ENCODE peak calls at places on chromosomes 1 and 21, in four cellular contexts. One of them, this sample, is unnamed.

GRCh38 chr1:101219919-101220695 is 16.7 kb upstream of the S1PR1 start:
- DNase-seq in lung: no peak
- DNase-seq in GM13976: peak
- DNase-seq in mucosa of descending colon: no peak
- DNase-seq in this sample: no peak

GRCh38 chr1:198530964-198531363 is 9.5 kb downstream of the ATP6V1G3 start:
- DNase-seq in lung: no peak
- DNase-seq in mucosa of descending colon: no peak
- DNase-seq in GM13976: no peak
- DNase-seq in this sample: no peak

GRCh38 chr1:157577420-157577819 is 20.5 kb downstream of the FCRL4 start:
- DNase-seq in mucosa of descending colon: no peak
- DNase-seq in GM13976: no peak
- DNase-seq in lung: no peak
- DNase-seq in this sample: no peak

GRCh38 chr1:205528446-205528886 is 24.0 kb downstream of the CDK18 start:
- DNase-seq in mucosa of descending colon: no peak
- DNase-seq in GM13976: no peak
- DNase-seq in lung: no peak
- DNase-seq in this sample: no peak

GRCh38 chr1:38018864-38019343 is 6.4 kb downstream of the UTP11 start:
- DNase-seq in lung: no peak
- DNase-seq in mucosa of descending colon: no peak
- DNase-seq in GM13976: peak
- DNase-seq in this sample: no peak

GRCh38 chr1:35505911-35506798 is 51.0 kb downstream of the KIAA0319L start:
- DNase-seq in GM13976: peak
- DNase-seq in lung: no peak
- DNase-seq in mucosa of descending colon: peak
- DNase-seq in this sample: peak

GRCh38 chr1:53561488-53562115 is 102.4 kb downstream of the DMRTB1 start:
- DNase-seq in GM13976: no peak
- DNase-seq in mucosa of descending colon: no peak
- DNase-seq in lung: no peak
- DNase-seq in this sample: no peak

GRCh38 chr21:43290529-43291346 is 121.9 kb downstream of the CRYAA start:
- DNase-seq in mucosa of descending colon: no peak
- DNase-seq in GM13976: peak
- DNase-seq in lung: no peak
- DNase-seq in this sample: no peak

GRCh38 chr1:65527672-65528071 is 107.2 kb downstream of the LEPR start:
- DNase-seq in lung: no peak
- DNase-seq in mucosa of descending colon: no peak
- DNase-seq in GM13976: no peak
- DNase-seq in this sample: no peak

GRCh38 chr1:117902944-117903343 is 26.5 kb downstream of the GDAP2 start:
- DNase-seq in lung: no peak
- DNase-seq in GM13976: no peak
- DNase-seq in mucosa of descending colon: no peak
- DNase-seq in this sample: no peak

GRCh38 chr1:20601123-20601825 is 12.4 kb downstream of the CDA start:
- DNase-seq in lung: no peak
- DNase-seq in mucosa of descending colon: no peak
- DNase-seq in GM13976: no peak
- DNase-seq in this sample: no peak

GRCh38 chr1:35452086-35452485 is 105.1 kb downstream of the KIAA0319L start:
- DNase-seq in mucosa of descending colon: no peak
- DNase-seq in lung: peak
- DNase-seq in GM13976: no peak
- DNase-seq in this sample: no peak

GRCh38 chr1:230231739-230232075 is 164.7 kb downstream of the GALNT2 start:
- DNase-seq in lung: peak
- DNase-seq in mucosa of descending colon: peak
- DNase-seq in GM13976: no peak
- DNase-seq in this sample: peak

GRCh38 chr1:201845331-201846083 is 16.6 kb downstream of the IPO9 start:
- DNase-seq in lung: no peak
- DNase-seq in GM13976: no peak
- DNase-seq in mucosa of descending colon: no peak
- DNase-seq in this sample: no peak

GRCh38 chr21:42433946-42434551 is 30.3 kb downstream of the UBASH3A start:
- DNase-seq in mucosa of descending colon: no peak
- DNase-seq in lung: no peak
- DNase-seq in GM13976: no peak
- DNase-seq in this sample: no peak

GRCh38 chr1:199243423-199244061 is 604.7 kb downstream of the PTPRC start:
- DNase-seq in lung: peak
- DNase-seq in GM13976: peak
- DNase-seq in mucosa of descending colon: peak
- DNase-seq in this sample: peak

GRCh38 chr1:11640101-11640500 is 14.1 kb downstream of the FBXO2 start:
- DNase-seq in mucosa of descending colon: no peak
- DNase-seq in GM13976: no peak
- DNase-seq in lung: no peak
- DNase-seq in this sample: no peak

GRCh38 chr1:34362949-34363348 is 186.2 kb downstream of the C1orf94 start:
- DNase-seq in lung: peak
- DNase-seq in mucosa of descending colon: no peak
- DNase-seq in GM13976: no peak
- DNase-seq in this sample: no peak

GRCh38 chr1:179217943-179218507 is 11.5 kb downstream of the ABL2 start:
- DNase-seq in lung: no peak
- DNase-seq in GM13976: no peak
- DNase-seq in mucosa of descending colon: no peak
- DNase-seq in this sample: no peak

GRCh38 chr1:45348020-45348419 is 7.8 kb upstream of the MUTYH start:
- DNase-seq in mucosa of descending colon: no peak
- DNase-seq in lung: no peak
- DNase-seq in GM13976: no peak
- DNase-seq in this sample: no peak

DNA sequence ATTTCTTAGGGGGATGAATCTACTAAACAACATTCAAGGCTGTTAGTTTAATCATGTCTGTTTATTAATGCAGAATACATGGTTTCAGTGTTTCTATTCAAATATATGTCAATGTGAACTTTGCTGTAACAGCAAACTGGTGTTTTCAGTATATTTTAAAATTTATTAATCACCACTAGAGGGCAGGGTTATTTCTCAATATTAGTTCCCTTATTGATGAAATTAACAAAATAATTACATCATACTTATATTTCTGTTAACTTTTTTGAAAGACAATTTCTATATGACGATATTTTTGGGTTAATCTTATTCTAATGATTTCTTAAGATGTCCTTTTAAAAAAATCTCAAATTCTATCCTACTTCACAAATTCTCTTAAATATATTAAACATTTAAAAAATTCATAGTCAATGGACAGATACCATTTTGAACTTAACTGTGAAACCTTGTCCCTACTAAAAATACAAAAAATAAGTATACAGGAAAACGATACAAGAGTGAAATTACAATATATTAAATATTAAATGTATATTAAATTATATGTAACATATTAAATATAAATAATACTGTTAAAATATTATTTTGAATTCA is 1034.1 kb upstream of the PRMT6 start:
- DNase-seq in GM13976: no peak
- DNase-seq in mucosa of descending colon: no peak
- DNase-seq in lung: no peak
- DNase-seq in this sample: no peak
- TF ChIP-seq CTCF in GM13976: no peak
- TF ChIP-seq CTCF in mucosa of descending colon: no peak
- TF ChIP-seq CTCF in lung: no peak
- TF ChIP-seq CTCF in this sample: peak

DNA sequence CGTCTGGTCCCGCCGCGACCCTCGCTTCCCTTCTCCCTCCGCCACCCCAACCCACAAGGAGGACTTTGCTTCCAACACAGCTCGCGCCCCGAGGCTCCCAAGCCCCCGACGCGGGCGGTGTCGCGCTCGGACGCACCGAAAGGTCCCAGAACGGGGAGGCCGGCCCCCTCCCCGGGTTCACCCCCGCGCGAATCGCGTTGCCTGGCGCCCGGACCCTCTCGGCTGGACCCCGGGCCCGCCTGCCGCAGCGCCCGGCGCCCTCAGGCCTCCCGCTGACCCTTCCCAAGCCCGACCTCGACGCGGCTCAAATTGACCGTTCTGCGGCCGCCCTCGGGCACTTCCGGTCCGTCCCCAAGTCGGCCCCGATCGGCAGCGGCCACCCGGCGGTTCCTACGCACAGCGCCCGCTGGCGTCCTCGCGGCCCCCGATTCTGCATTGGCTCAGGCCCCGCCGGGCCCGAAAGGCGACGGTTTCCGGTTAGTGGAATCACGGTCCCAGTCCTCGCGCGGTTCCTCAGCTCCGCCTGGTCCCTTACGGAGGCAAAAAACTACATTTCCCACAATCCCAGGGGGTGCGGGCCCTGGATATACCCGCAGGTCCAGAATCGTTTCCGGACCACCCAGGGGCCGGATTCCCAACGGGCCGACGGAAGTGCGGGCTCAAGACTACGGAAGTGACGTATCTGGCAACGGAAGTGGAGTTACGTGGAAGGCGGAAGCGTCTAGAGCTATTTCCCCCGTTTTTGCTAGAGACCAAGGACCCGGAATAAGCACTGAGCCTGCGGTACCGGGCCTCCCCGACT is at the start of gene AURKAIP1:
- DNase-seq in GM13976: peak
- DNase-seq in lung: peak
- DNase-seq in mucosa of descending colon: peak
- DNase-seq in this sample: peak
- TF ChIP-seq CTCF in GM13976: no peak
- TF ChIP-seq CTCF in lung: peak
- TF ChIP-seq CTCF in mucosa of descending colon: peak
- TF ChIP-seq CTCF in this sample: no peak

GRCh38 chr1:236541710-236542109 is 17.9 kb downstream of the LGALS8 start:
- DNase-seq in mucosa of descending colon: no peak
- DNase-seq in GM13976: no peak
- DNase-seq in lung: no peak
- DNase-seq in this sample: no peak

GRCh38 chr1:236540813-236541465 is 17.2 kb downstream of the LGALS8 start:
- DNase-seq in mucosa of descending colon: peak
- DNase-seq in GM13976: no peak
- DNase-seq in lung: no peak
- DNase-seq in this sample: no peak

GRCh38 chr1:236545621-236546169 is 21.9 kb downstream of the LGALS8 start:
- DNase-seq in lung: no peak
- DNase-seq in mucosa of descending colon: no peak
- DNase-seq in GM13976: no peak
- DNase-seq in this sample: no peak

GRCh38 chr1:236543065-236543669 is 19.4 kb downstream of the LGALS8 start:
- DNase-seq in lung: no peak
- DNase-seq in GM13976: no peak
- DNase-seq in mucosa of descending colon: no peak
- DNase-seq in this sample: no peak
- TF ChIP-seq CTCF in lung: no peak
- TF ChIP-seq CTCF in GM13976: no peak
- TF ChIP-seq CTCF in mucosa of descending colon: no peak
- TF ChIP-seq CTCF in this sample: no peak

DNA sequence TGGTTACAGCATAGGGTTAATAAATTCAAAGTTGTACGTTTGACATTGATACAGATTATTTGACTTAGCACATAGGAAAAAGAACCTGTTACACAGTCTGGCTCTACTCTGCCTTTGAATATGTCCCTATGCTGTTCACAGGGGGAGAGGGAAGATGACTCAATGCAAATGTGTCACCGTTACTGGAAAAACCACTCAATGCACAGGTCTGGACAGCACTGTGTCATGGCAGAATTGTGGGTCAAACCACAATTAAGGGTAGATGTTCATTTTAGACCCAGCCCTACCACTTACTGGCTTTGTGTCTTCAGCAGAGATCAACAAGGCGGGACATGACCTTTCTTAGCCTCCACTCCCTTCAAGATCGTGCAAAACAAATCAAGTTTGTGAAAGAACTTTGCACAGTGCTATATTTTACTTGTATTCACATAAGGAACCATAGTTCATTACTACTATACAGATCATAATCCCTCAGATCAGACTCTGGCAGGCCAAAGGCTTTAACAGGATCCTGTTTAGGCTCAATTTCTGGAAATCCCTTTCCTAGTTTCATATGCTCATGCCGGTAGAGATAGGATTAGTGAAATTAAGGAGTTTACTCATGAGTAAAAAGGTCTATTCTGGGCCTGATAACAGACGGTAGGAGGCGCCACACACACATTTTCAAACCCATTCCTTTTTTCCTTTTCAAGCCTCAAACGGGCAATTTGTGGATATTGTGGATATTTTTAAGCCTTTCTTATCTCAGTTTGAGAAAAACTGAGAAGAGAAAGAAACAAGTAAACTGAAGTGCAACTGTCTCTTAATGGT is 22.0 kb downstream of the EIF2D start:
- DNase-seq in mucosa of descending colon: no peak
- DNase-seq in GM13976: peak
- DNase-seq in lung: no peak
- DNase-seq in this sample: peak
- TF ChIP-seq CTCF in mucosa of descending colon: no peak
- TF ChIP-seq CTCF in GM13976: peak
- TF ChIP-seq CTCF in lung: no peak
- TF ChIP-seq CTCF in this sample: peak

DNA sequence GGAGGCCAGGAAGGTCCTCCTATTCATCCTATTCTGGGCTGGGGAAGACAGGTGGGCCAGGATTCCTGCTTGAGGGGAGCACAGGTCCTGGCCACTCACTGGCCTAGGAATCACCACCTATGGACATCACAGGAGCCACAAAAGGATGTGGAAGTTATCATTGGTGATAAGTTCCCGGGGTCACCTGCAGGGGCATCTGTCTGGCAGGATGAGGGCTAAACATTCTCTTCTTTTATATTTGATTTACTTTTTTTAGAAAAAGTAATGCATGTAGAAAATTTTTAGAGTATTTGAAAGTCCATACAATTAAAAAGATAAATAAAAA is 33.2 kb upstream of the KIAA0040 start:
- DNase-seq in GM13976: no peak
- DNase-seq in mucosa of descending colon: no peak
- DNase-seq in lung: no peak
- DNase-seq in this sample: no peak
- TF ChIP-seq CTCF in GM13976: no peak
- TF ChIP-seq CTCF in mucosa of descending colon: no peak
- TF ChIP-seq CTCF in lung: no peak
- TF ChIP-seq CTCF in this sample: no peak

DNA sequence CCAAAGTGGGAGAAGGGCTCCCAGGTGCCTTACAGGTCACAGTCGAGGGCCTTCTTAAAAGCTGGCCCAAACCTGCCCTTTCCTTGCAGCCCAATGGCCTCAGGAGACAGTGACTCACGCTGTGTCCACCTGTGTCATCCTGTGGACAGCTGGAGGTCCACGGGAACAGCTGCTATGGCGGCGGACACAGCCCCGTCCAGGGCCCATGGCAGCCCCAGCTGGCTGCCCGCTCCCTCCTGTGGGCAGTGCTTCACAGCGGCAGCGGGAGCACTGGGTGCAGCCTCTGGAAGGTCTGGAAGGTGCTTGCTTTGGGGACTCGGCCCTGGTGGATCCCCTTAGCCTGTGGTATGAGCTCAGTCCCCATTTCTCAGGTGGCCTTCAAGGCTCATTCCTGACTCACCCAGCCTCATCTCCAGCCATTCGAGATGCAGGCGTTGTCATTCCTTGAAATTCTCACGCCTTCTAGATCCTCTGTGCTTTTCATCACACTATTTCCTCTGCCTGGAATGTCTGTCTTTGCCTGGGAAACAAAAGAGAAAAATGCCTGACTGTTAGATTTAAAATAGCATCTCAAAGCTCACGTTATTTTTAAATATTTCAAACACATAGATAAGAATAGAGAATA is 86.8 kb downstream of the KIF26B start:
- DNase-seq in mucosa of descending colon: no peak
- DNase-seq in GM13976: no peak
- DNase-seq in lung: no peak
- DNase-seq in this sample: no peak
- TF ChIP-seq CTCF in mucosa of descending colon: no peak
- TF ChIP-seq CTCF in GM13976: no peak
- TF ChIP-seq CTCF in lung: no peak
- TF ChIP-seq CTCF in this sample: no peak

This sample was measured in activated CD8-positive, alpha-beta T cell treated with anti-CD3 and anti-CD28 coated beads for 36 hours.